ENCODE peak calls at places on chromosomes 16 and 17, in eight cellular contexts. P is GF-D8, V is HTR-8/SVneo, E is left cardiac atrium, Z is cardiac fibroblast, A is A172, M is NCI-H460, C is memory B cell. B is an unnamed sample.

GRCh38 chr16:59707441-59707840 is 973.3 kb upstream of the GOT2 start:
- DNase-seq in P (no peak), V (no peak), Z (no peak), C (no peak), E (no peak), M (no peak), A (no peak), B (no peak)

GRCh38 chr16:57186630-57187507 is 740 bp downstream of the RSPRY1 start:
- DNase-seq in V (peak; percentile 10), P (no peak), A (peak; percentile 42), C (peak; percentile 21), Z (no peak), M (no peak), E (no peak), B (no peak)

GRCh38 chr16:89200850-89201466 is 621 bp upstream of the SLC22A31 start:
- DNase-seq in C (no peak), M (no peak), P (no peak), V (no peak), E (no peak), Z (no peak), A (no peak), B (no peak)

GRCh38 chr17:68054296-68054900 is 18.9 kb downstream of the KPNA2 start:
- DNase-seq in P (no peak), M (no peak), V (peak; percentile 28), E (no peak), A (peak; percentile 76), C (no peak), Z (peak; percentile 85), B (no peak)

GRCh38 chr17:63918305-63918704 is 334 bp downstream of the GH1 start:
- DNase-seq in P (no peak), V (no peak), C (no peak), Z (peak; percentile 13), A (no peak), M (no peak), E (no peak), B (no peak)

GRCh38 chr16:78566397-78567073 is 467.1 kb downstream of the WWOX start:
- DNase-seq in M (no peak), P (no peak), C (no peak), Z (no peak), E (no peak), V (no peak), A (no peak), B (no peak)

GRCh38 chr17:29074488-29074887 is 31.5 kb downstream of the PIPOX start:
- DNase-seq in E (no peak), C (no peak), Z (no peak), P (no peak), V (no peak), A (no peak), M (no peak), B (no peak)

GRCh38 chr16:81401035-81401950 is 43.3 kb upstream of the CMIP start:
- DNase-seq in V (peak; percentile 89), Z (peak; percentile 82), C (no peak), A (peak; percentile 85), E (peak; percentile 82), P (no peak), M (peak; percentile 65), B (peak; percentile 11)

GRCh38 chr17:65018612-65019290 is 37.8 kb downstream of the GNA13 start:
- DNase-seq in E (no peak), M (no peak), Z (no peak), C (no peak), P (no peak), V (no peak), A (no peak), B (no peak)

GRCh38 chr16:51577621-51578303 is 426.7 kb upstream of the SALL1 start:
- DNase-seq in E (no peak), A (no peak), Z (peak; percentile 18), C (no peak), P (no peak), V (no peak), M (peak; percentile 26), B (no peak)

GRCh38 chr16:55294947-55295346 is 29.1 kb upstream of the IRX6 start:
- DNase-seq in M (no peak), C (no peak), E (no peak), V (no peak), P (no peak), Z (peak; percentile 1), A (no peak), B (peak; percentile 33)

GRCh38 chr16:85615014-85615851 is 2.1 kb downstream of the GSE1 start:
- DNase-seq in A (no peak), C (no peak), M (no peak), E (peak; percentile 70), Z (no peak), P (peak; percentile 13), V (no peak), B (no peak)